ENCODE peak calls at places on chromosomes 16 and 17, in four cellular contexts. P is PC-3, C is Karpas-422, U is mammary epithelial cell. I is an unnamed sample.

GRCh38 chr17:79675413-79675725 is 55.4 kb upstream of the ENPP7 start:
- DNase-seq in C (no peak), P (no peak), U (no peak), I (no peak)

GRCh38 chr16:26365555-26365954 is 673.8 kb downstream of the HS3ST4 start:
- DNase-seq in U (no peak), P (no peak), C (no peak), I (no peak)

GRCh38 chr16:70553175-70553574 is 29.6 kb downstream of the SF3B3 start:
- DNase-seq in C (no peak), U (peak; percentile 60), P (no peak), I (peak; percentile 90)

GRCh38 chr17:49071106-49071505 is 61.5 kb upstream of the B4GALNT2 start:
- DNase-seq in C (no peak), P (no peak), U (no peak), I (peak; percentile 74)

GRCh38 chr17:927611-928461 is 51.7 kb downstream of the NXN start:
- DNase-seq in P (peak; percentile 88), U (peak; percentile 87), C (no peak), I (peak; percentile 98)

GRCh38 chr16:35744716-35745115 is 2285.3 kb downstream of the TP53TG3F start:
- DNase-seq in C (no peak), U (no peak), P (peak; percentile 1), I (no peak)

GRCh38 chr16:89095401-89095974 is 1.8 kb downstream of the ACSF3 start:
- DNase-seq in U (no peak), C (peak; percentile 49), P (no peak), I (no peak)

GRCh38 chr16:81554993-81555392 is 110.4 kb downstream of the CMIP start:
- DNase-seq in U (no peak), P (no peak), C (no peak), I (peak; percentile 45)

GRCh38 chr16:48041861-48042435 is 113.8 kb downstream of the ABCC12 start:
- DNase-seq in P (peak; percentile 19), U (peak; percentile 11), C (peak; percentile 87), I (no peak)

GRCh38 chr17:77111916-77112315 is 28.9 kb upstream of the SEC14L1 start:
- DNase-seq in U (no peak), C (no peak), P (no peak), I (no peak)

GRCh38 chr17:38703742-38704644 is 1.1 kb upstream of the MLLT6 start:
- DNase-seq in C (peak; percentile 95), P (peak; percentile 88), U (no peak), I (peak; percentile 45)

GRCh38 chr17:29613371-29613837 is 9.3 kb downstream of the CORO6 start:
- DNase-seq in U (no peak), C (no peak), P (no peak), I (peak; percentile 83)

GRCh38 chr16:72846594-72846993 is 201.3 kb downstream of the ZFHX3 start:
- DNase-seq in C (no peak), P (no peak), U (no peak), I (no peak)

GRCh38 chr17:6231886-6232767 is 161.9 kb downstream of the WSCD1 start:
- DNase-seq in U (peak; percentile 79), C (no peak), P (peak; percentile 83), I (peak; percentile 17)

GRCh38 chr16:3431779-3432219 is 11.5 kb downstream of the ZNF597 start:
- DNase-seq in C (no peak), P (no peak), U (no peak), I (no peak)

GRCh38 chr16:48497129-48497528 is 111.9 kb upstream of the SIAH1 start:
- DNase-seq in U (no peak), P (no peak), C (no peak), I (no peak)

GRCh38 chr17:83093506-83093905 is 14.1 kb downstream of the METRNL start:
- DNase-seq in U (no peak), P (no peak), C (no peak), I (no peak)

GRCh38 chr16:75764154-75764768 is 38.0 kb upstream of the CPHXL start:
- DNase-seq in U (peak; percentile 53), C (peak; percentile 89), P (peak; percentile 64), I (peak; percentile 76)

GRCh38 chr16:16051132-16051531 is 101.7 kb downstream of the ABCC1 start:
- DNase-seq in P (no peak), C (no peak), U (no peak), I (no peak)

GRCh38 chr16:49567940-49568339 is 194.3 kb downstream of the C16orf78 start:
- DNase-seq in C (peak; percentile 63), P (no peak), U (no peak), I (no peak)

GRCh38 chr17:45313419-45313771 is 3.4 kb downstream of the MAP3K14 start:
- DNase-seq in P (no peak), C (peak; percentile 65), U (no peak), I (no peak)

GRCh38 chr16:1619976-1620375 is 7.8 kb downstream of the CRAMP1 start:
- DNase-seq in P (no peak), C (no peak), U (no peak), I (no peak)

GRCh38 chr16:73298562-73298961 is 250.6 kb upstream of the ZFHX3 start:
- DNase-seq in U (no peak), C (no peak), P (no peak), I (peak; percentile 27)

GRCh38 chr16:26762596-26762995 is 304.1 kb upstream of the C16orf82 start:
- DNase-seq in U (no peak), C (no peak), P (no peak), I (no peak)

GRCh38 chr16:21638573-21638975 is 13.8 kb downstream of the IGSF6 start:
- DNase-seq in U (peak; percentile 91), C (no peak), P (peak; percentile 82), I (peak; percentile 46)

GRCh38 chr17:55743103-55743679 is 7.7 kb upstream of the PCTP start:
- DNase-seq in U (peak; percentile 91), C (no peak), P (peak; percentile 97), I (no peak)

GRCh38 chr17:29292992-29293889 is 707 bp downstream of the NUFIP2 start:
- DNase-seq in U (peak; percentile 35), P (peak; percentile 27), C (peak; percentile 87), I (peak; percentile 67)

GRCh38 chr17:69477204-69477899 is 62.9 kb downstream of the MAP2K6 start:
- DNase-seq in P (no peak), C (peak; percentile 57), U (no peak), I (no peak)

GRCh38 chr16:46649571-46649970 is 28.4 kb upstream of the SHCBP1 start:
- DNase-seq in U (no peak), P (no peak), C (no peak), I (no peak)

GRCh38 chr17:43363181-43363925 is 35.4 kb upstream of the ARL4D start:
- DNase-seq in C (no peak), P (no peak), U (no peak), I (no peak)

GRCh38 chr17:75344664-75345063 is 55.4 kb upstream of the SLC25A19 start:
- DNase-seq in P (no peak), U (no peak), C (peak; percentile 57), I (no peak)

GRCh38 chr17:49157784-49158183 is 25.2 kb downstream of the B4GALNT2 start:
- DNase-seq in C (no peak), P (peak; percentile 39), U (no peak), I (peak; percentile 65)

GRCh38 chr16:9971907-9972306 is 210.3 kb downstream of the GRIN2A start:
- DNase-seq in C (no peak), U (no peak), P (no peak), I (no peak)
- H3K9ac ChIP-seq in C (no peak overlapping the region), U (no peak overlapping the region), P (no peak overlapping the region), I (no peak overlapping the region)

DNA sequence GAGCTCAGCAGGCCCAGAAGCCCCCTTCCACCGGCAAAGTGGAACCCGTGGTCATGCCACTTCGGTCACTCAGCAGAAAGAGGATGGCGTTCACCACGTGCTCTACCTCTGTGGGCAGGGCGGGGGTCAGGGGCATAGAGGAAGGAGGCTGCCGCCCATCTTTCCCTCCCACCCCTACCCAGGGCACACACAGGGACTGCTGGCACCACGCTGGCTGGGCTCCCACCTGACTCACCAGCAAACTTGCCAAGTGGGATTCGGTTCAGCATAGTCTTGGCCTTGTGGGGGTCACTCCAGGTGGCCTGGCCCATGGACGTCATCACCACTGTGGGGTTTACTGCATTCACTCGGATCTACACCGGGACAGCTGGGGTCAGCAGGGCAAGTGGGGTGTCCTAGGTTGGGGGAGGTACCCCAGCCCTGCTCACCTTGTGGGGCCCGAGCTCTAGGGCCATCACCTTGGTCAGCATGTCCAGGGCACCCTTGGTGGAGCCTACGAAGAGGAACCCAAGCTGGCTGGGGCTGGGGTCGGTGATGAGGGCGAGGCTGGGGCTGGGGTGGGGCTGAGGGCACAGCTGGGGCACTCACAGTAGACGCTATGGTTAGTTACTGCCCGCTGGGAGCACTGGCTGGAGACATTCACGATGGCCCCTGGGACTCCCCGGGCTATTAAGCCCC is 1.4 kb downstream of the DCXR start:
- DNase-seq in C (no peak), U (no peak), P (peak; percentile 56), I (no peak)
- H3K9ac ChIP-seq in C (peak overlapping the region; percentile 92), U (no peak overlapping the region), P (peak overlapping the region; percentile 75), I (peak overlapping the region; percentile 83)

GRCh38 chr16:86929149-86929871 is 351.0 kb downstream of the FOXL1 start:
- DNase-seq in C (no peak), U (peak; percentile 54), P (no peak), I (peak; percentile 86)

GRCh38 chr16:86930663-86931062 is 352.3 kb downstream of the FOXL1 start:
- DNase-seq in U (no peak), P (no peak), C (no peak), I (no peak)

GRCh38 chr16:86928517-86929148 is 350.3 kb downstream of the FOXL1 start:
- DNase-seq in P (no peak), C (no peak), U (no peak), I (peak; percentile 26)

GRCh38 chr16:86931410-86931941 is 353.1 kb downstream of the FOXL1 start:
- DNase-seq in U (peak; percentile 73), C (no peak), P (peak; percentile 46), I (peak; percentile 79)

GRCh38 chr16:86930001-86930400 is 351.7 kb downstream of the FOXL1 start:
- DNase-seq in C (no peak), P (no peak), U (no peak), I (no peak)
- H3K9ac ChIP-seq in C (no peak overlapping the region), P (no peak overlapping the region), U (no peak overlapping the region), I (no peak overlapping the region)

GRCh38 chr17:78315355-78316114 is 44.3 kb downstream of the SOCS3 start:
- DNase-seq in P (peak; percentile 99), C (peak; percentile 38), U (peak; percentile 94), I (peak; percentile 96)
- H3K9ac ChIP-seq in P (peak overlapping the region; percentile 86), C (no peak overlapping the region), U (peak overlapping the region; percentile 56), I (peak overlapping the region; percentile 87)

DNA sequence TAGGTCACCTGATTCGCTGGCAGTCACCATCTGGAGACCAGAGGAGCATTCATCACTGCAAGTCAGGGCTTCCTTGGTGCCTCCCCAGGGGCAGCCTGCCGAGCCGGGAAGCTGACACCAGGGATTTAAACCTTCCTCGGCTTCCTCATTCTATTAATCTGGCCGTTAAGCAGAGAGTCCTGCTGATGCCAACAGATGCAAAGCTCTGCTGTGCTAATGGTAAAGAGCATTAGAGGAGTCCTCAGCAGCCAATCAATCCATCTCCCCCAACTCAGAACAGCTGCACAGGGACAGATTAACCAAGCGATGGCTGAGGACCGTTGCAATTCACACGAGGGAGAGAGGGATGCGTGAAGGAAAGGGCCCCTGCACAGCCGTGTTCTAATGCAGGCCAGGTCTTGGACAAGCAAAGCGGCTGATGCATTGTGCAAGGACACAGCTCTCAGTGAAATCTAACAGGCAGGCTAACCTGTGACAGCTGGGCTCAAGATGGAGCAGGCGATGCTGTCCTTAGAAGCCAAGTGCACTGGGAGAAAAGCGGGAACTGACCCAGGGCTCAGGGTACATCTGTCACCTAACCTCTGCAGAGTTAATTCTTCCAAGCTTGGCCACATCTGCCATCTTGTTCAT is 116.5 kb downstream of the XYLT1 start:
- DNase-seq in P (no peak), U (no peak), C (peak; percentile 91), I (no peak)
- H3K9ac ChIP-seq in P (no peak overlapping the region), U (no peak overlapping the region), C (peak overlapping the region; percentile 25), I (no peak overlapping the region)